ENCODE peak calls at places on chromosomes 5 and 9, in four cellular contexts. U is AG04450, V is cardiac muscle cell, H is upper lobe of right lung. E is an unnamed sample.

GRCh38 chr5:175464414-175465233 is 13.7 kb upstream of the SFXN1 start:
- DNase-seq in U (no peak), V (peak), H (no peak), E (no peak)

GRCh38 chr9:121326130-121326838 is 43.8 kb downstream of the STOM start:
- DNase-seq in V (no peak), U (no peak), H (no peak), E (peak)

GRCh38 chr5:130992095-130992494 is 173.0 kb downstream of the HINT1 start:
- DNase-seq in H (no peak), V (no peak), U (no peak), E (no peak)

GRCh38 chr5:1392801-1393565 is 48.1 kb upstream of the CLPTM1L start:
- DNase-seq in U (no peak), V (no peak), H (no peak), E (no peak)

GRCh38 chr5:141960449-141961323 is 2.7 kb upstream of the PCDH12 start:
- DNase-seq in H (peak), V (peak), U (peak), E (peak)

GRCh38 chr9:71079451-71079850 is 42.0 kb downstream of the TRPM3 start:
- DNase-seq in V (no peak), H (no peak), U (no peak), E (no peak)

GRCh38 chr5:54601393-54601792 is 83.8 kb downstream of the SNX18 start:
- DNase-seq in V (no peak), U (no peak), H (no peak), E (no peak)

GRCh38 chr5:82666312-82666711 is 388.2 kb upstream of the RPS23 start:
- DNase-seq in H (no peak), V (no peak), U (no peak), E (no peak)

GRCh38 chr5:179559280-179560252 is 9.2 kb downstream of the RUFY1 start:
- DNase-seq in U (peak), V (peak), H (peak), E (peak)

DNA sequence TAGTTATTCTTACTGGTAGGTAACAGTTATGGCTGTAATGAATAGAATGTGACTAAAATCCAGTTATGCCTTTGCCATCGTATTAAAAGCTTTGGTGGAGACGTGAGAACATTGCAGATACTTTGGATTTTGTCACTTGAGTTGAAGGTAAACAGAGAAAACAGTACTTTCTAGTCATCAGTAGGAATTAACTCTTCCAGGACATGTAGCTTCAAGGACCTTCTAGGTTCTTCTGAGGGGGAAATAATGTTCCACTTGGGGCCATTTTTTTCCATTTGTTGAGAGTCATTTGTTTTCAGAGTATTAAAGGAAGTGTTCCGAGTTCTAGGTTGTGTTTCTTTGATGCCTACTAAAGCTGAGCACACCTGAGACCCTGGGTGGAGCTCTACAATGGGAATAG is 6.1 kb downstream of the TJP2 start:
- DNase-seq in U (no peak), V (no peak), H (no peak), E (no peak)
- H3K27ac ChIP-seq in U (peak), V (peak), H (peak), E (peak)

DNA sequence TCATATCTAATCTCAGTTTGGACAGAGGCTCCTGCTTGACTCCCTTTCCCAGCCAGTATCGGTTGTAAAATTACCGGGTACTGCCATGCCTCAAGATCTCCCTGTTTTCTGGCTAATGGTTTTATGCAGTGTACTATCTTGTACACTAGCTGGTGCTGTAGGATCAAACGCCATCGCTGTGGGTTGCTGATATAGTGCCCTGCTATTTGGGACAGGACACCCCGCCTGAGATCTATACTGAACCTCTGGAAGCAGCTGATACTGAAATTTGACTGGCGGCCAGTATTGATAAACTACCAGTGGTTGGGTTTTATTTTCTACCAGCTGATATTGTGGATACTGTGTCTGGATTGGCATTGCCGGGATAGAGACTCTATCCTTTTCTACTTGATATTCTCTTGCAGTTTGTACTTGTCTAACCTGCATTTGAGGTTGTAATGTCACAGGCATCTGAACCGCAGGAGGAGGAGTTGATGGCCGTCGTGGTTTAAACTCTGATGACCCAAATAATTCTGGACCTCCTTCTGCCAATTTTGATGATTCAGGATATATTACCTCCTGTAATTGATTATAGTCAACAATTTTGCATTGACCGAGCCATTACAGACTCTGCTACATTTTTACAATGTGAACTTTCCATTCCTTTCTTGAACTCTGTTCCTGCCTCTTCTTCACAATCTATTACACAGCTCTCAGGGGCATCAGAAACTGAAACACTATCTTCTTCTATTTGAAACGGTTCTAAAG is 112.5 kb upstream of the LARP1 start:
- DNase-seq in H (no peak), U (no peak), V (no peak), E (no peak)
- TF ChIP-seq CTCF in H (peak), U (peak), V (peak), E (peak)

DNA sequence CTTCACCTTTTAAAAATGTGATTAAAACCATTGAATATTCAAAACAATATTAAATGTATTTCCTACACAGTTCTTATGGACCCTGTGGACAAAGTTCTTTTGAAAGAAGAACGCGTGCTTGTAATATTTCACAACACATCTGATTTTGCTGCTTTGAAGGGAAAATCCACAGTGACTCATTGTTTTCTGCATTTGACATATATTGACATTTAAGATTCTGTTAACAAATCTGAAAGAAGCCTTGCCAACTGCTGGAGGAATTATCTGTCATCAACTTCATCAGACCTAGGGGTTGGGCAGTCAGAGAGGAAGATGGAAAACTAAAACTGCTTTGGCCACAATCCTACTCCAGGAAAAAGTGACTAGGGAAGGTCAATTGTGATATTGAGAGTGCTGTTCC is 56.9 kb upstream of the RASEF start:
- DNase-seq in H (no peak), V (no peak), U (no peak), E (no peak)
- H3K27ac ChIP-seq in H (no peak), V (no peak), U (no peak), E (no peak)

GRCh38 chr5:170413897-170414296 is 24.7 kb upstream of the KCNMB1 start:
- DNase-seq in V (no peak), H (no peak), U (no peak), E (no peak)

GRCh38 chr5:170408866-170409265 is 19.7 kb upstream of the KCNMB1 start:
- DNase-seq in U (no peak), H (no peak), V (no peak), E (no peak)

GRCh38 chr5:170408189-170408588 is 19.0 kb upstream of the KCNMB1 start:
- DNase-seq in U (no peak), V (no peak), H (no peak), E (no peak)

GRCh38 chr5:170414786-170415185 is 25.6 kb upstream of the KCNMB1 start:
- DNase-seq in H (no peak), V (no peak), U (no peak), E (no peak)

GRCh38 chr5:170411100-170411499 is 21.9 kb upstream of the KCNMB1 start:
- DNase-seq in H (no peak), V (no peak), U (no peak), E (no peak)
- TF ChIP-seq CTCF in H (peak), V (no peak), U (no peak), E (no peak)

GRCh38 chr5:87361031-87361443 is 51.7 kb downstream of the CCNH start:
- DNase-seq in H (no peak), V (no peak), U (peak), E (no peak)
- H3K27ac ChIP-seq in H (no peak), V (no peak), U (no peak), E (no peak)

GRCh38 chr5:171365351-171365750 is 22.3 kb upstream of the NPM1 start:
- DNase-seq in H (peak), V (peak), U (no peak), E (no peak)
- TF ChIP-seq CTCF in H (peak), V (peak), U (peak), E (no peak)

DNA sequence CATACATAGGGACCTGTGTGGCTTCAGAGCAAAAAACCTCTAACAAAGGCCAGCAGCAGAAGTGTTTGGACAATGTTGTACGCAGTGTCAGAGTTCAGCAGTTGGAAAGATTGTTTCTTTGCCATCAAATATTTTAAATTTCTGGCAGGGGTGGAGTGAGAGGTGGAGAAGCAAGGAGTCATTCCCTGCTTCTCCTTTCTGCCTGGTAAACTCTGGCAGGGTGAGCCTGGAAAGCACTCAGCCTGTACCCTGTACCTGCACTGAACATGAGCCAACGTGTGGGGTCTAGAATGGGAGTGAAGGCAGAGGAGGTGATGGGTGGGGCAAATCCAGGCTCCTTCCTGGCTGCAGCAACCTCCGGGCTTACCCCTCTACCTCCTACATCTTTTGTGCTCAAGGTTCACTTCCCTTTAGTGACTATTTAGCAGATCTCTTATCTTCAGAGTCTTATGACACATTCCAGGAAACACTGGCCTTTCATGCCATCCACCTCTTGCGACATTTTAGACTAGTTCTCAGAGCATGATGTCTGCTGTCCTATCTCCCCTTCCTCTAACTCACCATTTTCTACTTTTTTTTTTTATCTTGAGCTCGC is 445.0 kb upstream of the PIK3R1 start:
- DNase-seq in U (no peak), V (no peak), H (no peak), E (no peak)
- H3K27ac ChIP-seq in U (no peak), V (no peak), H (no peak), E (no peak)

DNA sequence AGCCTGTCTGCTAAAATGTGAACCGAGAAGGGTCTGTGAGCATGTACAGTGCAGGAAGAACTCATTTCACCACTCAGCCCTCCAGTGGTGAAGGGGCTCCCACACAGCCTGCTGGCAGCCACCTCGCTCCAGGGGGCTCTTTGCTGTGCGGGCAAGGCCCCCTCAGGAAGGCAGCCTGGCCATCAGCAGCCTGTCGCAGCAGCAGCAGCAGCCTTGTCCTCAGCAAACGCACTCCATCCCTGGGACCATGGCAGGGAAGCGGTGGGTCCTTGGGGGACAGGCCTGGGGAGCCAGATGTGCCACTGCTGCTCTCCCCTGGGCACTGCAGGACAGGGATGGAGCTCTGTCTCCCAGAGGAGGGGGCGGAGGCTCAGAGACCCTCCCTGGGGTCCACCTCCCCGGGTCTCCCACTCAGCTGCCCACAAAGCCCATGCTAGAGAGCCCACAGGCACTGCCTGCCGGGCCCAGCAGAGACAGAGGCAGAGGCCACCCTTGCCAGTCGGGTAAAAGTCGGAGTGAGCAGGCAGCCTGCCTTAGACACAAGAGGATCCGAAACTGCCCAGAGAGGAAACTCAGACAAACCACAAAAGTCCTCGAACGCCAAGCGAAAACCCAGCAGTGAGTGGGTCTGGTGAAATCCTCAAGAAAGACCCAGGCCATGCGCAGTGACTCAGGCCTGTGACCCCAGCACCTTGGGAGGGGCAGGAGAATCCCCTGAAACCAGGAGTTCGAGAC is 8.0 kb downstream of the BRD3 start:
- DNase-seq in V (no peak), H (peak), U (no peak), E (no peak)
- TF ChIP-seq CTCF in V (no peak), H (no peak), U (peak), E (no peak)

GRCh38 chr9:91207889-91208651 is 153.6 kb downstream of the AUH start:
- DNase-seq in V (peak), U (no peak), H (no peak), E (no peak)

GRCh38 chr9:91211414-91211813 is 150.3 kb downstream of the AUH start:
- DNase-seq in V (no peak), U (no peak), H (no peak), E (no peak)

GRCh38 chr9:91208837-91209236 is 152.9 kb downstream of the AUH start:
- DNase-seq in H (no peak), V (no peak), U (no peak), E (no peak)

GRCh38 chr9:91210318-91210717 is 151.4 kb downstream of the AUH start:
- DNase-seq in V (no peak), U (no peak), H (no peak), E (no peak)

GRCh38 chr9:91207481-91207888 is 154.2 kb downstream of the AUH start:
- DNase-seq in V (no peak), H (no peak), U (no peak), E (no peak)
- H3K27ac ChIP-seq in V (peak), H (peak), U (peak), E (peak)

GRCh38 chr9:131722260-131722659 is 17.6 kb downstream of the RAPGEF1 start:
- DNase-seq in V (peak), H (no peak), U (no peak), E (peak)
- TF ChIP-seq CTCF in V (no peak), H (no peak), U (no peak), E (peak)